ENCODE peak calls at places on chromosomes 1 and 21, in four cellular contexts. U is spleen, I is esophagus squamous epithelium, J is gastrocnemius medialis. C is an unnamed sample.

GRCh38 chr1:218703836-218704235 is 358.7 kb downstream of the TGFB2 start:
- DNase-seq in J (no peak), I (no peak), U (no peak), C (no peak)

GRCh38 chr1:2050482-2050792 is 226 bp downstream of the PRKCZ start:
- DNase-seq in J (no peak), I (no peak), U (no peak), C (no peak)

GRCh38 chr1:184061396-184062003 is 10.0 kb downstream of the TSEN15 start:
- DNase-seq in J (no peak), U (no peak), I (no peak), C (no peak)

GRCh38 chr1:175217674-175218073 is 25.1 kb upstream of the KIAA0040 start:
- DNase-seq in J (no peak), U (no peak), I (no peak), C (no peak)

GRCh38 chr1:86380257-86380861 is 15.8 kb downstream of the ODF2L start:
- DNase-seq in J (no peak), I (no peak), U (no peak), C (no peak)

GRCh38 chr1:157455318-157455717 is 97.0 kb downstream of the FCRL5 start:
- DNase-seq in U (no peak), J (no peak), I (no peak), C (no peak)

GRCh38 chr1:214039394-214040018 is 51.7 kb downstream of the PROX1 start:
- DNase-seq in I (no peak), U (no peak), J (no peak), C (no peak)

GRCh38 chr1:248897412-248898337 is 8.4 kb upstream of the PGBD2 start:
- DNase-seq in I (no peak), J (no peak), U (no peak), C (peak; percentile 59)

GRCh38 chr1:243421784-243422183 is 165.9 kb downstream of the SDCCAG8 start:
- DNase-seq in I (no peak), J (peak; percentile 74), U (no peak), C (peak; percentile 71)

GRCh38 chr21:26444646-26445045 is 128.4 kb downstream of the CYYR1 start:
- DNase-seq in J (no peak), I (no peak), U (no peak), C (no peak)

GRCh38 chr1:209642817-209643216 is 9.4 kb downstream of the LAMB3 start:
- DNase-seq in J (no peak), U (no peak), I (no peak), C (no peak)

GRCh38 chr1:243343970-243344749 is 88.3 kb downstream of the SDCCAG8 start:
- DNase-seq in U (no peak), I (no peak), J (no peak), C (no peak)

GRCh38 chr1:904271-904950 is 19.3 kb upstream of the SAMD11 start:
- DNase-seq in J (no peak), U (peak; percentile 96), I (no peak), C (peak; percentile 95)

GRCh38 chr1:182795563-182796228 is 6.1 kb downstream of the NPL start:
- DNase-seq in I (no peak), J (no peak), U (no peak), C (no peak)

GRCh38 chr1:48555271-48555670 is 83.3 kb upstream of the SPATA6 start:
- DNase-seq in I (no peak), J (no peak), U (no peak), C (no peak)

GRCh38 chr1:7292714-7293419 is 478.2 kb upstream of the VAMP3 start:
- DNase-seq in J (no peak), U (no peak), I (no peak), C (peak; percentile 39)

GRCh38 chr1:180178511-180179161 is 24.0 kb downstream of the QSOX1 start:
- DNase-seq in I (no peak), U (peak; percentile 86), J (no peak), C (peak; percentile 92)

GRCh38 chr21:33769057-33769456 is 126.8 kb downstream of the ITSN1 start:
- DNase-seq in U (no peak), I (no peak), J (no peak), C (no peak)

DNA sequence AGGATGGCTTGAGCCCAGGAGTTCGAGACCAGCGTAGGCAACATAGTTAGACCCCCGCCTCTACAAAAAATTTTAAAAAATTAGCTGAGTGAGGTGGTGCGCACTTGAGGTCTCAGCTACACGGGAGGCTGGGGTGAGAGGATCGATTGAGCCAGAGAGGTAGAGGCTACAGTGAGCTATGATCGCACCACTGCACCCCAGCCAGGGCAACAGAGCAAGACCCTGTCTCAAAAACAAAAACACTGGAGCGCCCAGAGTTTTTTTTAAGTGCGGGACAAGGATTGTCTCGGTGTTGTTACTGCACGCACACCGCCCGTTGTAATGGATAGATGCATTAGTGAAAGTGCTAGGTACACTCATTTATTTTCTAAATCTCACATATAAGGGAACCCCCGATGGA is 37.1 kb downstream of the PIK3CD start:
- DNase-seq in I (no peak), J (no peak), U (no peak), C (no peak)
- H3K27ac ChIP-seq in I (peak overlapping the region; percentile 70), J (no peak overlapping the region), U (no peak overlapping the region), C (no peak overlapping the region)

GRCh38 chr1:221045842-221046831 is 166.9 kb downstream of the HLX start:
- DNase-seq in I (no peak), U (no peak), J (no peak), C (no peak)

GRCh38 chr1:221040716-221041275 is 161.6 kb downstream of the HLX start:
- DNase-seq in U (no peak), I (no peak), J (no peak), C (no peak)

GRCh38 chr1:221039616-221040015 is 160.4 kb downstream of the HLX start:
- DNase-seq in I (no peak), U (no peak), J (no peak), C (no peak)

GRCh38 chr1:221040074-221040473 is 160.8 kb downstream of the HLX start:
- DNase-seq in J (no peak), U (no peak), I (no peak), C (no peak)

GRCh38 chr1:221044538-221044937 is 165.3 kb downstream of the HLX start:
- DNase-seq in U (no peak), I (no peak), J (no peak), C (no peak)
- TF ChIP-seq CTCF in U (no peak), I (no peak), J (no peak), C (no peak)

DNA sequence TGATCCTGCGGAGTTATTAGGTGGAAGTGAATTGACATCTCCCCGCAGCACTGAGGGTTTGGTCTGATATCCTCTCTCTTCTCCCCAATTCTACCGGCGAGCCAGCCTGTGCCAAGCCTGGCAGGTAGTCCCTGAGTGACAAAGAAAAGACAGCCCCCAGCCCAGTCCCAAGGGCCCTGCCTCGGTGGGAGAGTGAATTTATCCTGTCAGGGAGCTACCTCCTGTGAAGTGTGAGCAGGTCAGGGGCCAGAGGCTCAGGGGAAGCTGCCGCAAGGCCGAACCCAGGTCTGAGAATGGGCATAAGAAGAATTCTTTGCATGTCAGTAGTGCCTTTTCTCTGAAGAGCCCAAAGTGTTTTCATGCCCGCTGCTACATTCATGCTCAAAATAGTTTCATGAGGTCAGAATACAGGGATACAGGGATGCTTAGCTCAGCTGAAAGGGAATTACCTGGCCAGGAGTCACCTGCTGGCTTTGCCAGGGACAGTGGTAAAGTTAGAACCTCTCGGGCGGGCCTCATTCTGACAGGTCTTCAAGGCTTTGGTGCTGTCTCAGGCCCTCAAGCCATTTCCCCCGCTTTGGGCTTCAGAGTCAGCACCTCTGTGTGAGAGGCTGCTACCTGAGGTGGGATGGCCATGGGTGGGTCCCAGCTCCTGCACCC is 5.3 kb downstream of the RASSF5 start:
- DNase-seq in J (no peak), U (peak; percentile 53), I (no peak), C (no peak)
- H3K27ac ChIP-seq in J (no peak overlapping the region), U (peak overlapping the region; percentile 51), I (peak overlapping the region; percentile 93), C (peak overlapping the region; percentile 65)

GRCh38 chr1:115671176-115672062 is 29.6 kb downstream of the VANGL1 start:
- DNase-seq in U (no peak), J (no peak), I (no peak), C (no peak)
- TF ChIP-seq CTCF in U (no peak), J (no peak), I (no peak), C (no peak)

GRCh38 chr1:71045463-71046028 is 2.1 kb downstream of the PTGER3 start:
- DNase-seq in I (no peak), U (no peak), J (no peak), C (no peak)

GRCh38 chr1:71043061-71043460 is 4.6 kb downstream of the PTGER3 start:
- DNase-seq in J (no peak), I (no peak), U (no peak), C (no peak)

GRCh38 chr1:71046891-71047634 is 553 bp downstream of the PTGER3 start:
- DNase-seq in J (no peak), U (peak; percentile 79), I (no peak), C (peak; percentile 83)

GRCh38 chr1:71047635-71048607 is at the start of gene PTGER3:
- DNase-seq in U (peak; percentile 81), I (no peak), J (no peak), C (peak; percentile 89)

DNA sequence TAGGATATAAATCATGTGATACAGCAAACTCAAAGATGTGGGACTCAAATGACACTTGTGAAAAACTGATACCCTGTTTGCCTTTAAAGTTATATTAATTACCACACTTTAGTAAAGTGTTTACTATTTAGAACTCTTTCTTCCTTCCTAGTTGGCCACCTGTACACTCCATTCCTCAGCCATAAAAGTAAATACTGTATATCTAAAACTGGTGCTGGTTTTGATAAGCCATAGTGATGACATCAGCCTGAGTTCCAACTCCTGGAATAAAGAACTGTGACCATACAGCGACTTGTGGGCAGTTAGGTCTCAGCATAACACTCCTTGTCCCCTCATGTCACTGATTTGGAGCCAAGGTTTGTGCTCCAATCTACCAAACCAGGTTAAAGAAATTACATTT is 2.8 kb downstream of the PTGER3 start:
- DNase-seq in J (no peak), I (no peak), U (no peak), C (no peak)
- H3K27ac ChIP-seq in J (no peak overlapping the region), I (no peak overlapping the region), U (no peak overlapping the region), C (no peak overlapping the region)

GRCh38 chr1:8825985-8826481 is 8.6 kb upstream of the RERE start:
- DNase-seq in U (no peak), J (no peak), I (no peak), C (peak; percentile 68)
- TF ChIP-seq CTCF in U (no peak), J (no peak), I (no peak), C (no peak)

C was measured in endodermal cell.